ENCODE peak calls at places on chromosomes 13 and 19, in five cellular contexts. Q, J, E, X and D are unnamed samples.

GRCh38 chr19:33400856-33401682 is 27.6 kb downstream of the CEBPG start:
- DNase-seq in Q (peak), J (peak), E (no peak), X (no peak), D (no peak)

GRCh38 chr19:1608414-1609391 is 3.4 kb upstream of the UQCR11 start:
- DNase-seq in Q (no peak), J (no peak), E (no peak), X (no peak), D (no peak)

GRCh38 chr19:16066611-16067104 is 9.6 kb upstream of the TPM4 start:
- DNase-seq in Q (peak), J (no peak), E (peak), X (peak), D (peak)

GRCh38 chr19:18464646-18465045 is 26.7 kb upstream of the ISYNA1 start:
- DNase-seq in Q (peak), J (no peak), E (peak), X (peak), D (no peak)

GRCh38 chr19:16726916-16727315 is 7.3 kb downstream of the NWD1 start:
- DNase-seq in Q (no peak), J (no peak), E (no peak), X (no peak), D (no peak)

GRCh38 chr13:90105881-90106496 is 1241.5 kb upstream of the MIR17HG start:
- DNase-seq in Q (no peak), J (no peak), E (no peak), X (no peak), D (no peak)

GRCh38 chr19:44796701-44797115 is 12.2 kb upstream of the BCAM start:
- DNase-seq in Q (no peak), J (no peak), E (peak), X (peak), D (no peak)

GRCh38 chr13:21010621-21011020 is 50.8 kb downstream of the LATS2 start:
- DNase-seq in Q (no peak), J (no peak), E (no peak), X (no peak), D (peak)

GRCh38 chr13:110280996-110281688 is 25.8 kb downstream of the COL4A1 start:
- DNase-seq in Q (no peak), J (no peak), E (no peak), X (no peak), D (no peak)

GRCh38 chr13:83211301-83211700 is 671.0 kb downstream of the SLITRK1 start:
- DNase-seq in Q (no peak), J (no peak), E (no peak), X (no peak), D (no peak)

GRCh38 chr19:38004100-38004504 is 97.1 kb downstream of the SIPA1L3 start:
- DNase-seq in Q (no peak), J (no peak), E (no peak), X (no peak), D (no peak)

GRCh38 chr13:21759503-21759902 is 88.6 kb downstream of the FGF9 start:
- DNase-seq in Q (no peak), J (no peak), E (no peak), X (no peak), D (no peak)

GRCh38 chr19:28443361-28443760 is 769.6 kb downstream of the UQCRFS1 start:
- DNase-seq in Q (no peak), J (no peak), E (no peak), X (no peak), D (no peak)

GRCh38 chr13:57630661-57631606 is 610 bp upstream of the PCDH17 start:
- DNase-seq in Q (no peak), J (peak), E (peak), X (no peak), D (no peak)

GRCh38 chr19:43782689-43783231 is 2.0 kb upstream of the KCNN4 start:
- DNase-seq in Q (no peak), J (peak), E (no peak), X (peak), D (no peak)

GRCh38 chr13:95296326-95296939 is 4.8 kb downstream of the ABCC4 start:
- DNase-seq in Q (no peak), J (no peak), E (peak), X (peak), D (peak)

GRCh38 chr13:107866007-107866665 is 349.2 kb downstream of the LIG4 start:
- DNase-seq in Q (no peak), J (peak), E (peak), X (no peak), D (no peak)

GRCh38 chr13:66513728-66514127 is 716.4 kb downstream of the PCDH9 start:
- DNase-seq in Q (no peak), J (no peak), E (peak), X (no peak), D (no peak)

GRCh38 chr19:19554074-19555023 is 16.3 kb downstream of the CILP2 start:
- DNase-seq in Q (no peak), J (peak), E (no peak), X (peak), D (peak)

GRCh38 chr19:37738371-37738770 is 18.8 kb upstream of the ZNF607 start:
- DNase-seq in Q (no peak), J (no peak), E (no peak), X (no peak), D (no peak)

GRCh38 chr13:94419304-94419943 is 60.1 kb downstream of the DCT start:
- DNase-seq in Q (no peak), J (no peak), E (peak), X (no peak), D (peak)

GRCh38 chr19:15251010-15251748 is 18.9 kb upstream of the EPHX3 start:
- DNase-seq in Q (no peak), J (no peak), E (peak), X (no peak), D (no peak)

GRCh38 chr13:114263590-114263989 is 17.8 kb upstream of the UPF3A start:
- DNase-seq in Q (no peak), J (no peak), E (no peak), X (no peak), D (no peak)

GRCh38 chr13:106533940-106534843 is 1.3 kb downstream of the EFNB2 start:
- DNase-seq in Q (peak), J (peak), E (peak), X (peak), D (no peak)

GRCh38 chr13:98141509-98141908 is 1.4 kb upstream of the FARP1 start:
- DNase-seq in Q (no peak), J (no peak), E (no peak), X (no peak), D (no peak)

GRCh38 chr13:98143601-98144500 is 957 bp downstream of the FARP1 start:
- DNase-seq in Q (no peak), J (peak), E (peak), X (no peak), D (peak)

GRCh38 chr13:98143157-98143553 is 261 bp downstream of the FARP1 start:
- DNase-seq in Q (no peak), J (peak), E (no peak), X (no peak), D (no peak)

GRCh38 chr13:98141938-98142426 is 912 bp upstream of the FARP1 start:
- DNase-seq in Q (no peak), J (no peak), E (no peak), X (peak), D (peak)

GRCh38 chr13:98142427-98143156 is at the start of gene FARP1:
- DNase-seq in Q (peak), J (peak), E (peak), X (peak), D (peak)
- TF ChIP-seq POLR2A in Q (peak), J (peak), E (no peak), X (no peak), D (no peak)

GRCh38 chr19:50516456-50516855 is 2.7 kb upstream of the ASPDH start:
- DNase-seq in Q (no peak), J (no peak), E (no peak), X (no peak), D (no peak)

GRCh38 chr19:50519006-50519575 is 5.4 kb upstream of the ASPDH start:
- DNase-seq in Q (no peak), J (peak), E (no peak), X (no peak), D (no peak)

GRCh38 chr19:50517704-50518075 is 4.0 kb upstream of the ASPDH start:
- DNase-seq in Q (no peak), J (peak), E (no peak), X (no peak), D (no peak)

GRCh38 chr19:50516859-50517703 is 3.4 kb upstream of the ASPDH start:
- DNase-seq in Q (no peak), J (peak), E (no peak), X (no peak), D (no peak)

DNA sequence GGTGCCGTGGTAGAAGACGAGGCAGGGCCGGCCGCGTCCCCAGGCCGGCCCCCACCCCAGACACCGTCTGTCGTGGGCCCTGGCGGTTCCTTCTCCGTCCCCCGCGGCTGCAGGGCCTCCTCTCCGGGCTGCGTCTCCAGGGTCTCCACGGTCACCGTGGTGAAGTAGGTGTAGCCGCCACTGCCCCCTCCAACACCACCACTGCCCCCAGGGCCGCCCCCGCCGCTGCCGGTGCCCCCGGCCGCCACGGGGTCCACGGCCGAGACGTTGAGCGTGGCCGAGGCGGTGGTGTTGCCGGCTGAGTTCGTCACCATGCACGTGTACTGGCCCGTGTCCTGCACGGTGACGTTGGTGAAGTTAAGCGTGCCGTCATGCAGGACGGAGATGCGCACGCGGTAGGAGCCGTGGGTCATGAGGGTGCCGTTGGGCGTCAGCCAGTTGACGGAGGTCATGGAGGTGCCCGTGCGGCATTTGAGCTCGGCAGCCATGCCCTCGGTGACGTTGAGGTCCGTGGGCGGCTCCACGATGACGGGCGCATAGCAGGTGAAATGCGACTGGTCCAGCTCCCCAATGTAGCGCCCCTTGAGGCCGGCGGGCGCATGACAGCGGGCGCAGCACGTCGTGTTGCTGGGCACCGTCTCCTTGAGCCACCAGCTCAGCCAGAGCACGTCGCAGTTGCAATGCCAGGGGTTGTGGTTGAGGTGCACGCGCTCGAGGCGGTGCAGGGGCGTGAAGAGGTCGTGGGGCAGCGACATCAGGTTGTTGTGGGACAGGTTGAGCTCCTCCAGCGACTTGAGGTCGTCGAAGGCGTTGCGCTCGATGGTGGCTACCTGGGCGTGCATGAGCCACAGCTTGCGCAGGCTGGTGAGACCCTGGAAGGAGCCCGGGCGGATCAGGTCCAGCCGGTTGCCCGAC is 4.6 kb upstream of the ASPDH start:
- DNase-seq in Q (no peak), J (peak), E (no peak), X (no peak), D (no peak)
- TF ChIP-seq CTCF in Q (no peak), J (no peak), E (no peak), X (no peak), D (no peak)

GRCh38 chr19:6023085-6023682 is 45.2 kb upstream of the RANBP3 start:
- DNase-seq in Q (no peak), J (no peak), E (peak), X (no peak), D (peak)
- TF ChIP-seq POLR2A in Q (no peak), J (no peak), E (no peak), X (no peak), D (no peak)

DNA sequence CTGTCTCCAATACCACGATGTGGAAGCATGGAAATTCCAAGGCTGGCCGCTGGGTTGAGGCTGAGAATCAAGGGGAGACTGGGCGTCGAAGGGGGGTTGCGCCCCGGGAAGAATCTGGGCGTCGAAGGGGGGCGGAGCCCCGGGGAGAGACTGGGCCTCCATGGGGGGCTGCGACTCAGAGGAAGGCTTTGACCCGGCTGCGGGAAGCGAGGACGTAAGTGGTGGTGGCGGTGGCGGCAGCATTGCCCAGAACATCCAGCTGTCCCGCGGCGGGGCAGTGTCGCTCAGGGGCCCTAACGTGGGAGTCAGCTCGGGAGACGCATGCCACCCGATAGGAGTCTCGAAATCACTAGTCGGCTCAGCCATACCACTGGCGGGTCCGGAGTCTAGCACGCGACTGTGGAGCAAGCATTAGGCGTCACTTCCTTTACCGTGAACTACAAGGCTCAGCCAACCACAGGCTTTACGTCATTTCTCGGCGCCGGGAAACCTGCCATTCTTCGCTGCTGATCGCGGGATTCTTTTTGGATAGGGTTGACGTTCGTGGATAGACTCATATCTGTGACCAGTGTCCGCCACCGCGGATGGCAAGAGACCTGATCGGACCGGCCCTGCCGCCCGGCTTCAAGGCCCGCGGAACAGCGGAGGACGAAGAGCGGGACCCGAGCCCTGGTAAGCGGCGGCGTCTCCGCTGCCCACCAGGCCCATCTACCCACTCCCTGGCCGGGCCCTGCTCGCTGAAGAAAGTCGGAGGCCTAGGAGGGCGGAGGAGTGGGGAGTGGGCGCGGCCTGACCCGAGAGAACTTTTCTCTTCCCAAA is at the start of the genes GPALPP1 and NUFIP1:
- DNase-seq in Q (peak), J (peak), E (peak), X (peak), D (peak)
- TF ChIP-seq CTCF in Q (no peak), J (no peak), E (no peak), X (no peak), D (no peak)

GRCh38 chr19:49860716-49861100 is 6.7 kb downstream of the PNKP start:
- DNase-seq in Q (peak), J (no peak), E (no peak), X (no peak), D (no peak)
- TF ChIP-seq POLR2A in Q (no peak), J (no peak), E (no peak), X (no peak), D (no peak)

DNA sequence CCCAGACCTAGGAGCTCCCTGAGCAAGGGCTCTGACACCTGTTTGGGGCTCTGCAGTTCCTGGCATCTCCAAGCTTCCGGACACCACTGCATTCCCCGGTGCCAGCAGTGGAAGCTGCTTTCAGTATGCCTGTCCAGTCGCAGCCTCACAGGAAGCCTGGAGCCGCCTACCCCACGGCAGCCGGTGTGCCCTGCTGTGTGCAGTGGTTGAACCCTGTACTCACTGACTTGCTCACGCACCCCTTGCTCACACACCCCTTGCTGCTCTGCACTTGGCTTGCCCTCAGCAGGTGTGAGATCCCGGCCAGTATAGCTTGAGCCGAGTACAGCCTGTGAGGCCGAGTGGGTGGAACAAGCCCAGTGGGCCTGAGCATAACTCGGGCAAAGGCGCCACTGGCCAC is 70.3 kb downstream of the PIBF1 start:
- DNase-seq in Q (no peak), J (peak), E (no peak), X (no peak), D (no peak)
- TF ChIP-seq CTCF in Q (no peak), J (no peak), E (no peak), X (no peak), D (no peak)

GRCh38 chr19:55580628-55581144 is at the start of gene ZNF579:
- DNase-seq in Q (peak), J (peak), E (peak), X (peak), D (peak)

GRCh38 chr19:55578761-55579747 is 1.6 kb downstream of the ZNF579 start:
- DNase-seq in Q (no peak), J (peak), E (no peak), X (no peak), D (no peak)

GRCh38 chr19:55581145-55581827 is 638 bp upstream of the ZNF579 start:
- DNase-seq in Q (no peak), J (no peak), E (no peak), X (peak), D (peak)

GRCh38 chr19:55578031-55578760 is 2.5 kb downstream of the ZNF579 start:
- DNase-seq in Q (no peak), J (peak), E (no peak), X (no peak), D (no peak)

DNA sequence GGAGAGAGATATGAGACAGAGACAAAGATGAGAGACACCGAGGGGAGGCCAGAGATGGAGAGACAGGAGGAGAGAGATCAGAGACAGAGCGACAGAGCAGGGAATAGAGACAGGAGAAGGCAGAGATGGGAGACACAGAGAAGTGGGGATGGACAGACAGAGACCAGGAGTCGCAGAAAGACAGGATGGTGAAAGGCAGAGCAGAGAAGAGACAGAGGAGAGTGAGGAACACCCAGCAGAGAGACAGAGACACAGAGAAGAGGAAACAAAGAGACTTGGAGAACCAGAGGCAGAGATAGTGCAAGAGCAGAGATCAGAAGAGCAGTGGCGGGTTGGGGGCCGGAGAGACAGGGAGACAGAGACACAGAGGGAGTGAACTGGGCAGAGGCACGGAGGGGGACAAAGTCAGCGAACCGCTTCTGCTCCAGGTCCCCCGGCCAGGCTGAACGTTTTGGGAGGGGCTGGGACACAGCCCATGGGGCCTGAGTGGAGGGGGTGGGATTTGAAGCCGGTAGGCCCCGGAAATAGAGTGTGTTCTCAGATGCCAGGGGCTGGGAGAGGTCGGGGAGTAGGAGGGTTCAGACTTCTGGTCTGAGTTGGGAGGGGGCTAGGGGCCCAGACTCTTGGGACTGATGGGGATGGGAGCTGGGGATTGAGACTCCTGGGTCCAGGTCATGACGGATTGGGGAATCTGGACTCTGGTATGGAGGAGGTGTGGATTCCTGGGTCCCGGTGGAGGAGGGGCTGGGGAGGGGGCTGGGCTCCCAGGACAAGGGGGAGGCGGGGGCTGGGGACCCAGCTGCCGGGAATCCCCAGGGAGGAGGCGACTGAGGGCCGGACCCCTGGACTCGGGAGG is 654 bp downstream of the ZNF579 start:
- DNase-seq in Q (no peak), J (no peak), E (peak), X (no peak), D (peak)
- TF ChIP-seq POLR2A in Q (no peak), J (no peak), E (peak), X (no peak), D (no peak)